ENCODE peak calls at places on chromosomes 12 and 14, in seven cellular contexts. P, H, T, F, Y, K and W are unnamed samples.

GRCh38 chr14:59918824-59919581 is 941 bp upstream of the LRRC9 start:
- DNase-seq in F (no peak), P (peak; percentile 38), H (no peak), T (peak; percentile 50), K (peak; percentile 51), Y (no peak), W (no peak)

GRCh38 chr14:32702571-32702970 is 236.1 kb upstream of the NPAS3 start:
- DNase-seq in H (peak; percentile 34), F (no peak), T (no peak), P (peak; percentile 34), K (peak; percentile 41), Y (peak; percentile 86), W (no peak)

GRCh38 chr14:23061995-23062394 is 4.7 kb upstream of the CDH24 start:
- DNase-seq in T (peak; percentile 95), Y (no peak), K (no peak), P (peak; percentile 73), F (peak; percentile 62), H (no peak), W (peak; percentile 83)

GRCh38 chr12:55830601-55831406 is 1.4 kb upstream of the DNAJC14 start:
- DNase-seq in K (peak; percentile 68), Y (peak; percentile 89), F (peak; percentile 65), T (peak; percentile 81), P (peak; percentile 87), H (peak; percentile 79), W (no peak)

GRCh38 chr12:66803972-66804371 is 125.1 kb upstream of the GRIP1 start:
- DNase-seq in Y (no peak), H (no peak), T (no peak), K (peak; percentile 27), P (no peak), F (no peak), W (no peak)

GRCh38 chr12:24853094-24853493 is 95.8 kb downstream of the BCAT1 start:
- DNase-seq in Y (no peak), K (no peak), H (no peak), F (no peak), T (no peak), P (no peak), W (no peak)

GRCh38 chr12:85155791-85156190 is 119.6 kb downstream of the LRRIQ1 start:
- DNase-seq in T (peak; percentile 34), H (no peak), K (peak; percentile 31), Y (no peak), F (no peak), P (no peak), W (no peak)

GRCh38 chr14:57275023-57275664 is 6.4 kb downstream of the AP5M1 start:
- DNase-seq in T (no peak), F (no peak), H (no peak), K (no peak), Y (no peak), P (no peak), W (no peak)

GRCh38 chr14:19873178-19873577 is 1.8 kb upstream of the OR4K2 start:
- DNase-seq in P (no peak), Y (no peak), T (no peak), F (no peak), K (no peak), H (no peak), W (no peak)

GRCh38 chr12:6946033-6946919 is 2.5 kb downstream of the C12orf57 start:
- DNase-seq in Y (peak; percentile 97), F (peak; percentile 97), K (peak; percentile 93), H (no peak), P (no peak), T (no peak), W (no peak)

GRCh38 chr14:80926706-80927384 is 14.7 kb downstream of the CEP128 start:
- DNase-seq in T (peak; percentile 8), P (no peak), K (peak; percentile 69), H (no peak), Y (no peak), F (no peak), W (no peak)

GRCh38 chr14:68687746-68688145 is 105.1 kb downstream of the ZFP36L1 start:
- DNase-seq in P (no peak), H (no peak), F (no peak), Y (no peak), T (peak; percentile 69), K (no peak), W (peak; percentile 90)

GRCh38 chr14:46054526-46054925 is 597.1 kb downstream of the RPL10L start:
- DNase-seq in Y (no peak), P (no peak), H (no peak), K (no peak), F (no peak), T (peak; percentile 72), W (peak; percentile 86)

GRCh38 chr12:101828463-101829196 is 2.1 kb downstream of the GNPTAB start:
- DNase-seq in Y (no peak), F (no peak), K (no peak), P (no peak), T (no peak), H (no peak), W (no peak)

GRCh38 chr12:54502485-54502884 is 4.9 kb downstream of the NCKAP1L start:
- DNase-seq in F (no peak), K (no peak), T (no peak), H (no peak), Y (no peak), P (no peak), W (no peak)

GRCh38 chr14:105413542-105413886 is 6.1 kb upstream of the MTA1 start:
- DNase-seq in P (no peak), T (no peak), H (no peak), K (no peak), F (no peak), Y (no peak), W (no peak)

GRCh38 chr14:32087173-32087861 is 10.2 kb downstream of the ARHGAP5 start:
- DNase-seq in Y (no peak), H (no peak), T (peak; percentile 18), F (no peak), K (no peak), P (no peak), W (no peak)

GRCh38 chr12:119829439-119829838 is 47.7 kb downstream of the CIT start:
- DNase-seq in H (no peak), P (no peak), K (no peak), F (no peak), T (no peak), Y (no peak), W (no peak)

GRCh38 chr12:38424436-38424835 is 107.9 kb downstream of the ALG10B start:
- DNase-seq in P (no peak), F (no peak), K (no peak), T (no peak), H (no peak), Y (no peak), W (no peak)

GRCh38 chr12:53182836-53183235 is 2.1 kb upstream of the CSAD start:
- DNase-seq in F (no peak), H (no peak), Y (no peak), T (no peak), K (no peak), P (no peak), W (no peak)
- TF ChIP-seq CTCF in F (no peak), H (no peak), Y (no peak), T (no peak), K (no peak), P (no peak), W (no peak)

GRCh38 chr12:51238037-51238509 is 553 bp upstream of the DAZAP2 start:
- DNase-seq in K (no peak), T (no peak), F (peak; percentile 31), Y (no peak), P (no peak), H (no peak), W (no peak)

GRCh38 chr12:51242896-51243295 is 4.3 kb downstream of the DAZAP2 start:
- DNase-seq in K (no peak), Y (no peak), F (no peak), T (no peak), P (no peak), H (no peak), W (no peak)

GRCh38 chr12:51242150-51242549 is 3.5 kb downstream of the DAZAP2 start:
- DNase-seq in H (peak; percentile 33), P (no peak), T (no peak), F (no peak), Y (no peak), K (no peak), W (no peak)

GRCh38 chr12:51238510-51239334 is at the start of gene DAZAP2:
- DNase-seq in F (peak; percentile 97), H (peak; percentile 98), Y (peak; percentile 99), P (peak; percentile 88), T (peak; percentile 95), K (peak; percentile 96), W (peak; percentile 72)

GRCh38 chr12:51240971-51241370 is 2.3 kb downstream of the DAZAP2 start:
- DNase-seq in H (no peak), K (no peak), P (no peak), T (peak; percentile 43), F (no peak), Y (no peak), W (no peak)
- H3K36me3 ChIP-seq in H (peaks cover 45% of the 10 kb centered on the region), K (peaks cover 13% of the 10 kb centered on the region), P (peaks cover 19% of the 10 kb centered on the region), T (peaks cover 17% of the 10 kb centered on the region), F (no peaks in the 10 kb centered on the region), Y (peaks cover 23% of the 10 kb centered on the region), W (peaks cover 14% of the 10 kb centered on the region)

DNA sequence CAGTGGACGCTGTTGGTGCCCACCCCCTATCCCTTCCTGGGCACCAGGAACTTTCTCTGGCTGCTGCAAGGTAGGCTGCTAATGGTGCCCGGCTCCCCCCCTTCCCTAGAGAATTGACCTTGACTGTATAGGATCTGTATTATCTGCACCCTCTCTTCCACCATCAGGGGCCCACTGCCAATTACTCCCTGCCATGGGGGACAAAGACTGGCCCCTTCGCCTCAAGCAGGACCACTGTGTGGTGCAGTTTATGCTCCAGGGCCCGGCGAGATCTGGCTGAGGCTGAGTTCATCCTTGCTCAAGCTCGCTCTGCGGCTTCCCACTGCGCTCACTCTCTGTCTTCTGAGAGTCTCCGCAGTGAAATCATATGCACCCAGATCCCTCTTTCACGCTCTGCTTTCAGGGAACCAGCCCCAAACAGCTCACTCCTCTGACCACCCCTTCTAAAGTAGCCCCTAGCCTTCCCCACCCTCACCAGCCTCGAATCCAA is 95.2 kb downstream of the LGMN start:
- DNase-seq in K (no peak), P (no peak), T (no peak), F (no peak), Y (no peak), H (no peak), W (no peak)
- H3K4me3 ChIP-seq in K (no peak overlapping the region), P (peak overlapping the region; percentile 9), T (no peak overlapping the region), F (no peak overlapping the region), Y (no peak overlapping the region), H (peak overlapping the region; percentile 45), W (no peak overlapping the region)

GRCh38 chr14:72419226-72419625 is 474.7 kb downstream of the DPF3 start:
- DNase-seq in T (no peak), Y (no peak), K (no peak), P (no peak), F (no peak), H (no peak), W (no peak)

GRCh38 chr14:72420749-72421452 is 473.0 kb downstream of the DPF3 start:
- DNase-seq in P (peak; percentile 93), F (peak; percentile 27), T (peak; percentile 66), Y (peak; percentile 82), K (peak; percentile 79), H (peak; percentile 67), W (no peak)

GRCh38 chr14:72416081-72416849 is 477.6 kb downstream of the DPF3 start:
- DNase-seq in T (no peak), F (no peak), Y (no peak), H (no peak), K (no peak), P (no peak), W (no peak)

DNA sequence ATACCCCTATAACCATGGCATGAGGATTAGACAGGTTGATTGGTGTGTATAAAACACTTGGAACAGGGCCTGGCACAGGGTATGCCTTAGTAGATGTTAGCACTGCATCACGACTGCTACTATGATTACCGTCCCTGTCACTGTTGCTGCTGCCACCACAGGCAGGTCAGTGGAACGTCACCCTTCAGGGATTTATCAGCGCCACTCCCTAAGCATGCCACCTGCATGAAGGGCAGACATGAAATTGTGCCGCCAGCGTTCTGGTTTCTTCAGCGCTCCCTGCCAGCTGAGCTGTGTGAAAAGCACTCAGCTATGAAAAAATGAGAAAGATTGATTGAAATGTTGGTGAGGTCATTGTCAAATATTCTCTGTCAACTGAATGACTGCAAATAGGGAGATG is 477.0 kb downstream of the DPF3 start:
- DNase-seq in T (no peak), F (no peak), K (no peak), H (no peak), Y (no peak), P (no peak), W (no peak)
- TF ChIP-seq CTCF in T (no peak), F (no peak), K (no peak), H (peak; percentile 25), Y (no peak), P (no peak), W (no peak)